ENCODE peak calls at places on chromosomes 4 and X, in seven cellular contexts. One of them, this sample, is unnamed.

GRCh38 chrX:29858714-29859113 is 356.6 kb upstream of the MAGEB2 start:
- DNase-seq in HepG2: no peak
- DNase-seq in GM12891: no peak
- DNase-seq in SK-N-SH: no peak
- DNase-seq in K562: no peak
- DNase-seq in H1: no peak
- DNase-seq in GM12878: no peak
- DNase-seq in this sample: no peak

GRCh38 chrX:124257924-124258706 is 74.3 kb upstream of the TEX13D start:
- DNase-seq in HepG2: no peak
- DNase-seq in GM12891: no peak
- DNase-seq in SK-N-SH: no peak
- DNase-seq in K562: no peak
- DNase-seq in H1: no peak
- DNase-seq in GM12878: no peak
- DNase-seq in this sample: no peak

GRCh38 chrX:124415115-124415798 is 68.9 kb downstream of the SH2D1A start:
- DNase-seq in HepG2: no peak
- DNase-seq in GM12891: no peak
- DNase-seq in SK-N-SH: no peak
- DNase-seq in K562: no peak
- DNase-seq in H1: no peak
- DNase-seq in GM12878: no peak
- DNase-seq in this sample: no peak

GRCh38 chrX:15718283-15718970 is 19.6 kb upstream of the CA5B start:
- DNase-seq in HepG2: peak; percentile 1
- DNase-seq in GM12891: no peak
- DNase-seq in SK-N-SH: no peak
- DNase-seq in K562: no peak
- DNase-seq in H1: no peak
- DNase-seq in GM12878: no peak
- DNase-seq in this sample: no peak

GRCh38 chr4:72817012-72817411 is 248.0 kb upstream of the ADAMTS3 start:
- DNase-seq in HepG2: no peak
- DNase-seq in GM12891: no peak
- DNase-seq in SK-N-SH: no peak
- DNase-seq in K562: no peak
- DNase-seq in H1: no peak
- DNase-seq in GM12878: no peak
- DNase-seq in this sample: no peak

GRCh38 chr4:107156443-107156842 is 120.3 kb upstream of the DKK2 start:
- DNase-seq in HepG2: no peak
- DNase-seq in GM12891: no peak
- DNase-seq in SK-N-SH: no peak
- DNase-seq in K562: no peak
- DNase-seq in H1: no peak
- DNase-seq in GM12878: no peak
- DNase-seq in this sample: no peak

GRCh38 chr4:176753049-176753448 is 39.7 kb downstream of the VEGFC start:
- DNase-seq in HepG2: no peak
- DNase-seq in GM12891: no peak
- DNase-seq in SK-N-SH: no peak
- DNase-seq in K562: no peak
- DNase-seq in H1: no peak
- DNase-seq in GM12878: no peak
- DNase-seq in this sample: no peak

GRCh38 chr4:110198472-110199419 is at the start of gene ELOVL6:
- DNase-seq in HepG2: peak; percentile 59
- DNase-seq in GM12891: no peak
- DNase-seq in SK-N-SH: peak; percentile 77
- DNase-seq in K562: peak; percentile 71
- DNase-seq in H1: peak; percentile 77
- DNase-seq in GM12878: peak; percentile 55
- DNase-seq in this sample: peak; percentile 25

GRCh38 chr4:118941149-118941548 is 52.5 kb downstream of the SYNPO2 start:
- DNase-seq in HepG2: peak; percentile 18
- DNase-seq in GM12891: no peak
- DNase-seq in SK-N-SH: no peak
- DNase-seq in K562: no peak
- DNase-seq in H1: no peak
- DNase-seq in GM12878: no peak
- DNase-seq in this sample: no peak

GRCh38 chr4:4443821-4444220 is 56.9 kb downstream of the NSG1 start:
- DNase-seq in HepG2: no peak
- DNase-seq in GM12891: no peak
- DNase-seq in SK-N-SH: no peak
- DNase-seq in K562: peak; percentile 34
- DNase-seq in H1: no peak
- DNase-seq in GM12878: no peak
- DNase-seq in this sample: no peak

GRCh38 chr4:110586137-110586850 is 36.6 kb downstream of the PITX2 start:
- DNase-seq in HepG2: no peak
- DNase-seq in GM12891: no peak
- DNase-seq in SK-N-SH: peak; percentile 37
- DNase-seq in K562: no peak
- DNase-seq in H1: no peak
- DNase-seq in GM12878: no peak
- DNase-seq in this sample: no peak

GRCh38 chr4:128388352-128388630 is 100.7 kb upstream of the PGRMC2 start:
- DNase-seq in HepG2: no peak
- DNase-seq in GM12891: no peak
- DNase-seq in SK-N-SH: no peak
- DNase-seq in K562: no peak
- DNase-seq in H1: no peak
- DNase-seq in GM12878: no peak
- DNase-seq in this sample: no peak

GRCh38 chr4:70721747-70722146 is at the start of gene RUFY3:
- DNase-seq in HepG2: no peak
- DNase-seq in GM12891: no peak
- DNase-seq in SK-N-SH: peak; percentile 80
- DNase-seq in K562: no peak
- DNase-seq in H1: no peak
- DNase-seq in GM12878: no peak
- DNase-seq in this sample: no peak

GRCh38 chrX:140022482-140022881 is 57.2 kb upstream of the CXorf66 start:
- DNase-seq in HepG2: no peak
- DNase-seq in GM12891: no peak
- DNase-seq in SK-N-SH: no peak
- DNase-seq in K562: no peak
- DNase-seq in H1: no peak
- DNase-seq in GM12878: no peak
- DNase-seq in this sample: no peak

GRCh38 chr4:158067646-158068045 is 105.2 kb downstream of the GASK1B start:
- DNase-seq in HepG2: no peak
- DNase-seq in GM12891: no peak
- DNase-seq in SK-N-SH: no peak
- DNase-seq in K562: no peak
- DNase-seq in H1: no peak
- DNase-seq in GM12878: no peak
- DNase-seq in this sample: no peak

GRCh38 chr4:86554641-86555040 is 39.5 kb upstream of the PTPN13 start:
- DNase-seq in HepG2: no peak
- DNase-seq in GM12891: no peak
- DNase-seq in SK-N-SH: no peak
- DNase-seq in K562: no peak
- DNase-seq in H1: no peak
- DNase-seq in GM12878: no peak
- DNase-seq in this sample: no peak

GRCh38 chrX:45771560-45772340 is 571.1 kb upstream of the DIPK2B start:
- DNase-seq in HepG2: no peak
- DNase-seq in GM12891: no peak
- DNase-seq in SK-N-SH: no peak
- DNase-seq in K562: no peak
- DNase-seq in H1: no peak
- DNase-seq in GM12878: no peak
- DNase-seq in this sample: no peak

GRCh38 chrX:68463880-68464279 is 30.6 kb upstream of the OPHN1 start:
- DNase-seq in HepG2: no peak
- DNase-seq in GM12891: no peak
- DNase-seq in SK-N-SH: no peak
- DNase-seq in K562: no peak
- DNase-seq in H1: no peak
- DNase-seq in GM12878: no peak
- DNase-seq in this sample: no peak

GRCh38 chrX:40663880-40664630 is 16.7 kb upstream of the CXorf38 start:
- DNase-seq in HepG2: no peak
- DNase-seq in GM12891: no peak
- DNase-seq in SK-N-SH: peak; percentile 26
- DNase-seq in K562: no peak
- DNase-seq in H1: no peak
- DNase-seq in GM12878: no peak
- DNase-seq in this sample: no peak

DNA sequence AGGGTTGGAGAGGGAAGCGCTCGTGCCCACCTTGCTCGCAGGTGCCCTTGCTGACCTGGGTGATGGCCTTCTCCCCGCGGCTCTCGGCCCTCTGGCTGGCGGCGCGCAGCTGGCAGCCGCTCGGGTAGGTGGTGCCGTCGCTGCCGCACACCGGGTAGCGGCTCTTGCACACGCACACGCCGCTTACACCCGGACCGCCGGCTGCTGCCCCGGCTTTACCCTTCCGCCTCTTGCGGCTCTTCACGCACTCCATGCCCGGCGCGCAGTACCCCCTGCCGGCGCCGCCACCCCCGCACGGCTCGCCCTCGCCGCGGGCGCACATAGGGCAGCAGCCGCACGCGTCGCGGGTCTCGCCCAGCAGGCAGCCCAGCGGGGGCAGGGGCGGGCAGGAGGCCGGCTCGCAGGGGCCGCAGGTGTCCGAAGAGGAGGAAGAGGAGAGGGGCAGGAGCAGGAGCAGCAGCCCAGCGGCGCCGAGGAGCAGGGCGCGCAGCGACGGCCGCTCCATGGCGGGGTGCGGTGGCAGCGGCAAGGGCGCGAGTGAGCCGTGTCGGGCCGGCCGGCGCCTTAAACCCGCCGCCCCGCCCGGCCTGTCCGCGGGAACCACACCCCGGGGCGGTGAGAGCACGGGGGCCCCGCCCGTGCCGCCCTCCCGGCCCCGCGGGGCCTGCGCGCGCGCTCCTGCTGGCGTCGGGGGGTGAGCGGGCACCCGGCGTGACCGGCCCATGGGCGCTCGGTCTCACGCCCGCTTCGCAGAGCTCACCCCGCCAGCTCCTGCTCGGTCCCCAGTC is at the start of gene IGFBP7:
- DNase-seq in HepG2: no peak
- DNase-seq in GM12891: peak; percentile 40
- DNase-seq in SK-N-SH: peak; percentile 79
- DNase-seq in K562: peak; percentile 60
- DNase-seq in H1: no peak
- DNase-seq in GM12878: no peak
- DNase-seq in this sample: peak; percentile 25
- TF ChIP-seq TAF1 in HepG2: no peak
- TF ChIP-seq TAF1 in GM12891: no peak
- TF ChIP-seq TAF1 in SK-N-SH: no peak
- TF ChIP-seq TAF1 in K562: no peak
- TF ChIP-seq TAF1 in H1: no peak
- TF ChIP-seq TAF1 in GM12878: no peak
- TF ChIP-seq TAF1 in this sample: no peak

GRCh38 chr4:47239649-47240048 is 208.3 kb downstream of the GABRB1 start:
- DNase-seq in HepG2: no peak
- DNase-seq in GM12891: no peak
- DNase-seq in SK-N-SH: no peak
- DNase-seq in K562: no peak
- DNase-seq in H1: no peak
- DNase-seq in GM12878: no peak
- DNase-seq in this sample: no peak
- TF ChIP-seq TAF1 in HepG2: no peak
- TF ChIP-seq TAF1 in GM12891: no peak
- TF ChIP-seq TAF1 in SK-N-SH: no peak
- TF ChIP-seq TAF1 in K562: no peak
- TF ChIP-seq TAF1 in H1: no peak
- TF ChIP-seq TAF1 in GM12878: no peak
- TF ChIP-seq TAF1 in this sample: no peak

DNA sequence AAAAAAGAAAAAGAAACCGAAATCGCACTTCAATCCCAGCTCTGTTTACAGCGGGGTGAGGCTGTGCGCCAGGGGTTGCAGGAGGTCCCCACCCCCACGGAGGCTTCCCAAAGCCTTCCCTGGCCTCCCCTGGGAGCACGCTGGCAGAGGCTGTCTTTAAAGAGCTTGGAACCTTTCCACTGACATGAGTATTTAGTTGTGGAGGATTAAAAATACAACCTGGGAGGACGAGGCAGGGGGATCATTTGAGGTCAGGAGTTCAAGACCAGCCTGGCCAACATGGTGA is 69.1 kb downstream of the PPP2R2C start:
- DNase-seq in HepG2: no peak
- DNase-seq in GM12891: no peak
- DNase-seq in SK-N-SH: no peak
- DNase-seq in K562: no peak
- DNase-seq in H1: no peak
- DNase-seq in GM12878: no peak
- DNase-seq in this sample: no peak
- TF ChIP-seq TAF1 in HepG2: no peak
- TF ChIP-seq TAF1 in GM12891: no peak
- TF ChIP-seq TAF1 in SK-N-SH: no peak
- TF ChIP-seq TAF1 in K562: no peak
- TF ChIP-seq TAF1 in H1: no peak
- TF ChIP-seq TAF1 in GM12878: no peak
- TF ChIP-seq TAF1 in this sample: no peak

GRCh38 chr4:161336621-161337020 is 827.2 kb downstream of the FSTL5 start:
- DNase-seq in HepG2: no peak
- DNase-seq in GM12891: no peak
- DNase-seq in SK-N-SH: no peak
- DNase-seq in K562: no peak
- DNase-seq in H1: no peak
- DNase-seq in GM12878: no peak
- DNase-seq in this sample: no peak
- TF ChIP-seq TAF1 in HepG2: no peak
- TF ChIP-seq TAF1 in GM12891: no peak
- TF ChIP-seq TAF1 in SK-N-SH: no peak
- TF ChIP-seq TAF1 in K562: no peak
- TF ChIP-seq TAF1 in H1: no peak
- TF ChIP-seq TAF1 in GM12878: no peak
- TF ChIP-seq TAF1 in this sample: no peak

GRCh38 chr4:38177035-38177791 is 217.0 kb downstream of the PTTG2 start:
- DNase-seq in HepG2: no peak
- DNase-seq in GM12891: no peak
- DNase-seq in SK-N-SH: no peak
- DNase-seq in K562: no peak
- DNase-seq in H1: no peak
- DNase-seq in GM12878: no peak
- DNase-seq in this sample: no peak
- TF ChIP-seq TAF1 in HepG2: no peak
- TF ChIP-seq TAF1 in GM12891: no peak
- TF ChIP-seq TAF1 in SK-N-SH: no peak
- TF ChIP-seq TAF1 in K562: no peak
- TF ChIP-seq TAF1 in H1: no peak
- TF ChIP-seq TAF1 in GM12878: peak; percentile 33
- TF ChIP-seq TAF1 in this sample: no peak

GRCh38 chrX:151370906-151371305 is 26.1 kb upstream of the VMA21 start:
- DNase-seq in HepG2: peak; percentile 1
- DNase-seq in GM12891: no peak
- DNase-seq in SK-N-SH: peak; percentile 32
- DNase-seq in K562: peak; percentile 11
- DNase-seq in H1: no peak
- DNase-seq in GM12878: no peak
- DNase-seq in this sample: no peak
- TF ChIP-seq TAF1 in HepG2: no peak
- TF ChIP-seq TAF1 in GM12891: no peak
- TF ChIP-seq TAF1 in SK-N-SH: no peak
- TF ChIP-seq TAF1 in K562: no peak
- TF ChIP-seq TAF1 in H1: no peak
- TF ChIP-seq TAF1 in GM12878: no peak
- TF ChIP-seq TAF1 in this sample: no peak

This sample was measured in GM12892.